ENCODE peak calls at places on chromosomes 11 and 22, in seven cellular contexts. One of them, this sample, is unnamed.

GRCh38 chr11:1121343-1122331 is 36.1 kb upstream of the MUC5AC start:
- DNase-seq in activated CD4-positive, CD25-positive, alpha-beta regulatory T cell treated with anti-CD3 and anti-CD28 coated beads, Interleukin-2, amount 50 U/mL, for 72 hours: peak
- DNase-seq in T-helper 2 cell: peak
- DNase-seq in stimulated activated CD8-positive, alpha-beta memory T cell treated with anti-CD3 and anti-CD28 coated beads, Interleukin-7, amount 100 ng/mL, for 24 hours: no peak
- DNase-seq in fibroblast of pulmonary artery: no peak
- DNase-seq in NCI-H1694 treated with DMSO at 0.1 percent for 48 hours: no peak
- DNase-seq in cardiac fibroblast: no peak
- DNase-seq in this sample: no peak

GRCh38 chr11:115974703-115975102 is 470.5 kb upstream of the CADM1 start:
- DNase-seq in fibroblast of pulmonary artery: no peak
- DNase-seq in T-helper 2 cell: no peak
- DNase-seq in stimulated activated CD8-positive, alpha-beta memory T cell treated with anti-CD3 and anti-CD28 coated beads, Interleukin-7, amount 100 ng/mL, for 24 hours: no peak
- DNase-seq in NCI-H1694 treated with DMSO at 0.1 percent for 48 hours: no peak
- DNase-seq in activated CD4-positive, CD25-positive, alpha-beta regulatory T cell treated with anti-CD3 and anti-CD28 coated beads, Interleukin-2, amount 50 U/mL, for 72 hours: no peak
- DNase-seq in cardiac fibroblast: no peak
- DNase-seq in this sample: no peak

GRCh38 chr22:31092161-31092560 is 11.0 kb downstream of the SMTN start:
- DNase-seq in NCI-H1694 treated with DMSO at 0.1 percent for 48 hours: no peak
- DNase-seq in activated CD4-positive, CD25-positive, alpha-beta regulatory T cell treated with anti-CD3 and anti-CD28 coated beads, Interleukin-2, amount 50 U/mL, for 72 hours: no peak
- DNase-seq in T-helper 2 cell: no peak
- DNase-seq in stimulated activated CD8-positive, alpha-beta memory T cell treated with anti-CD3 and anti-CD28 coated beads, Interleukin-7, amount 100 ng/mL, for 24 hours: no peak
- DNase-seq in fibroblast of pulmonary artery: no peak
- DNase-seq in cardiac fibroblast: no peak
- DNase-seq in this sample: no peak

GRCh38 chr22:26671317-26672059 is 14.1 kb downstream of the MIAT start:
- DNase-seq in stimulated activated CD8-positive, alpha-beta memory T cell treated with anti-CD3 and anti-CD28 coated beads, Interleukin-7, amount 100 ng/mL, for 24 hours: peak
- DNase-seq in fibroblast of pulmonary artery: no peak
- DNase-seq in activated CD4-positive, CD25-positive, alpha-beta regulatory T cell treated with anti-CD3 and anti-CD28 coated beads, Interleukin-2, amount 50 U/mL, for 72 hours: peak
- DNase-seq in T-helper 2 cell: peak
- DNase-seq in NCI-H1694 treated with DMSO at 0.1 percent for 48 hours: no peak
- DNase-seq in cardiac fibroblast: no peak
- DNase-seq in this sample: no peak

GRCh38 chr22:42188808-42189447 is 58.3 kb upstream of the CYP2D6 start:
- DNase-seq in NCI-H1694 treated with DMSO at 0.1 percent for 48 hours: no peak
- DNase-seq in cardiac fibroblast: no peak
- DNase-seq in stimulated activated CD8-positive, alpha-beta memory T cell treated with anti-CD3 and anti-CD28 coated beads, Interleukin-7, amount 100 ng/mL, for 24 hours: no peak
- DNase-seq in T-helper 2 cell: no peak
- DNase-seq in fibroblast of pulmonary artery: no peak
- DNase-seq in activated CD4-positive, CD25-positive, alpha-beta regulatory T cell treated with anti-CD3 and anti-CD28 coated beads, Interleukin-2, amount 50 U/mL, for 72 hours: no peak
- DNase-seq in this sample: no peak

GRCh38 chr22:46116491-46116958 is 33.8 kb upstream of the PPARA start:
- DNase-seq in stimulated activated CD8-positive, alpha-beta memory T cell treated with anti-CD3 and anti-CD28 coated beads, Interleukin-7, amount 100 ng/mL, for 24 hours: peak
- DNase-seq in fibroblast of pulmonary artery: peak
- DNase-seq in NCI-H1694 treated with DMSO at 0.1 percent for 48 hours: peak
- DNase-seq in T-helper 2 cell: peak
- DNase-seq in cardiac fibroblast: peak
- DNase-seq in activated CD4-positive, CD25-positive, alpha-beta regulatory T cell treated with anti-CD3 and anti-CD28 coated beads, Interleukin-2, amount 50 U/mL, for 72 hours: peak
- DNase-seq in this sample: peak

GRCh38 chr11:128867277-128867676 is at the start of gene KCNJ1:
- DNase-seq in NCI-H1694 treated with DMSO at 0.1 percent for 48 hours: no peak
- DNase-seq in cardiac fibroblast: no peak
- DNase-seq in stimulated activated CD8-positive, alpha-beta memory T cell treated with anti-CD3 and anti-CD28 coated beads, Interleukin-7, amount 100 ng/mL, for 24 hours: no peak
- DNase-seq in activated CD4-positive, CD25-positive, alpha-beta regulatory T cell treated with anti-CD3 and anti-CD28 coated beads, Interleukin-2, amount 50 U/mL, for 72 hours: no peak
- DNase-seq in T-helper 2 cell: no peak
- DNase-seq in fibroblast of pulmonary artery: no peak
- DNase-seq in this sample: no peak

GRCh38 chr11:33735166-33735425 is 1.1 kb downstream of the CD59 start:
- DNase-seq in stimulated activated CD8-positive, alpha-beta memory T cell treated with anti-CD3 and anti-CD28 coated beads, Interleukin-7, amount 100 ng/mL, for 24 hours: no peak
- DNase-seq in T-helper 2 cell: no peak
- DNase-seq in cardiac fibroblast: no peak
- DNase-seq in fibroblast of pulmonary artery: no peak
- DNase-seq in NCI-H1694 treated with DMSO at 0.1 percent for 48 hours: no peak
- DNase-seq in activated CD4-positive, CD25-positive, alpha-beta regulatory T cell treated with anti-CD3 and anti-CD28 coated beads, Interleukin-2, amount 50 U/mL, for 72 hours: no peak
- DNase-seq in this sample: no peak